ENCODE peak calls at places on chromosomes 13 and 19, in six cellular contexts. P is iPS-NIHi11; F is amygdala; C is activated CD4-positive, alpha-beta T cell treated with anti-CD3 and anti-CD28 coated beads, Interleukin-2, amount 50 U/mL, for 24 hours; Z is germinal center; E is stimulated activated CD4-positive, alpha-beta T cell treated with anti-CD3 and anti-CD28 coated beads, Interleukin-1b, Interleukin-23, amount 100 ng/mL, for 24 hours. B is an unnamed sample.

GRCh38 chr13:75368167-75368566 is 113.8 kb downstream of the TBC1D4 start:
- DNase-seq in P (no peak), F (no peak), C (no peak), Z (no peak), E (no peak), B (no peak)

GRCh38 chr13:26950546-26950945 is 190.0 kb upstream of the GPR12 start:
- DNase-seq in P (no peak), F (no peak), C (no peak), Z (no peak), E (no peak), B (no peak)

GRCh38 chr19:27918818-27919217 is 1294.1 kb downstream of the UQCRFS1 start:
- DNase-seq in P (no peak), F (no peak), C (no peak), Z (no peak), E (no peak), B (no peak)

GRCh38 chr19:20858218-20858617 is 64.8 kb upstream of the ZNF85 start:
- DNase-seq in P (no peak), F (no peak), C (no peak), Z (no peak), E (no peak), B (no peak)

GRCh38 chr19:2333027-2333806 is 4.7 kb downstream of the SPPL2B start:
- DNase-seq in P (no peak), F (no peak), C (no peak), Z (no peak), E (no peak), B (no peak)

GRCh38 chr19:35363711-35364425 is 5.6 kb downstream of the FFAR3 start:
- DNase-seq in P (no peak), F (no peak), C (no peak), Z (no peak), E (no peak), B (no peak)

GRCh38 chr13:105569816-105570215 is 965.6 kb downstream of the EFNB2 start:
- DNase-seq in P (no peak), F (no peak), C (no peak), Z (no peak), E (no peak), B (no peak)

GRCh38 chr13:46963874-46964273 is 67.0 kb upstream of the HTR2A start:
- DNase-seq in P (no peak), F (no peak), C (no peak), Z (no peak), E (no peak), B (no peak)

GRCh38 chr13:19862511-19863313 is 737 bp downstream of the ZMYM5 start:
- DNase-seq in P (peak), F (peak), C (peak), Z (peak), E (peak), B (no peak)

GRCh38 chr13:110910013-110910890 is 4.6 kb downstream of the ANKRD10 start:
- DNase-seq in P (no peak), F (no peak), C (no peak), Z (no peak), E (no peak), B (no peak)

B was measured in SW 1271.